ENCODE peak calls at places on chromosomes 16 and 17, in four cellular contexts. One of them, this sample, is unnamed.

GRCh38 chr16:64544859-64545258 is 577.0 kb downstream of the CDH11 start:
- DNase-seq in H54: no peak
- DNase-seq in A549: no peak
- DNase-seq in NCI-H2171: no peak
- DNase-seq in this sample: no peak

GRCh38 chr17:44144966-44145739 is 3.4 kb downstream of the HROB start:
- DNase-seq in H54: no peak
- DNase-seq in A549: no peak
- DNase-seq in NCI-H2171: no peak
- DNase-seq in this sample: no peak

GRCh38 chr16:368388-369158 is 1.8 kb downstream of the MRPL28 start:
- DNase-seq in H54: no peak
- DNase-seq in A549: no peak
- DNase-seq in NCI-H2171: no peak
- DNase-seq in this sample: no peak

GRCh38 chr17:11950771-11951519 is 46.3 kb downstream of the ZNF18 start:
- DNase-seq in H54: no peak
- DNase-seq in A549: no peak
- DNase-seq in NCI-H2171: no peak
- DNase-seq in this sample: no peak

GRCh38 chr17:72122002-72122310 is 1.1 kb downstream of the SOX9 start:
- DNase-seq in H54: peak; percentile 69
- DNase-seq in A549: peak; percentile 65
- DNase-seq in NCI-H2171: no peak
- DNase-seq in this sample: peak; percentile 35

GRCh38 chr16:3023415-3023668 is 400 bp downstream of the HCFC1R1 start:
- DNase-seq in H54: peak; percentile 64
- DNase-seq in A549: peak; percentile 51
- DNase-seq in NCI-H2171: peak; percentile 71
- DNase-seq in this sample: peak; percentile 34

GRCh38 chr17:19880393-19880792 is 12.7 kb upstream of the ULK2 start:
- DNase-seq in H54: no peak
- DNase-seq in A549: no peak
- DNase-seq in NCI-H2171: no peak
- DNase-seq in this sample: no peak

GRCh38 chr17:81151039-81151677 is 14.1 kb upstream of the PVALEF start:
- DNase-seq in H54: no peak
- DNase-seq in A549: no peak
- DNase-seq in NCI-H2171: no peak
- DNase-seq in this sample: no peak

GRCh38 chr16:31710880-31711279 is 162.7 kb upstream of the ZNF267 start:
- DNase-seq in H54: no peak
- DNase-seq in A549: no peak
- DNase-seq in NCI-H2171: no peak
- DNase-seq in this sample: no peak

GRCh38 chr17:81354944-81355327 is 40.3 kb upstream of the BAHCC1 start:
- DNase-seq in H54: no peak
- DNase-seq in A549: no peak
- DNase-seq in NCI-H2171: no peak
- DNase-seq in this sample: peak; percentile 70